ENCODE peak calls at places on chromosomes 3 and 15, in eight cellular contexts. H is activated T-cell treated with anti-CD3 and anti-CD28 coated beads for 24 hours; C is activated naive CD8-positive, alpha-beta T cell treated with anti-CD3 and anti-CD28 coated beads for 36 hours; J is right atrium auricular region; Z is OCI-M1; R is psoas muscle; O is HEK293T; D is EL. T is an unnamed sample.

GRCh38 chr3:125059488-125060245 is 3.9 kb upstream of the HEG1 start:
- DNase-seq in Z (peak; percentile 3), J (no peak), R (no peak), H (no peak), O (no peak), C (no peak), D (peak; percentile 45), T (no peak)

GRCh38 chr3:126524429-126524988 is 554 bp downstream of the CHST13 start:
- DNase-seq in R (no peak), Z (no peak), J (no peak), H (no peak), C (peak; percentile 23), D (no peak), O (no peak), T (no peak)

GRCh38 chr3:154062513-154062912 is 58.7 kb upstream of the ARHGEF26 start:
- DNase-seq in O (no peak), Z (no peak), J (no peak), H (no peak), D (no peak), R (no peak), C (no peak), T (no peak)

GRCh38 chr3:40382617-40382979 is 4.4 kb upstream of the ENTPD3 start:
- DNase-seq in R (no peak), D (peak; percentile 53), C (no peak), O (no peak), Z (no peak), H (no peak), J (no peak), T (no peak)

GRCh38 chr3:158330820-158331219 is 220.9 kb downstream of the RSRC1 start:
- DNase-seq in D (peak; percentile 42), J (no peak), R (no peak), H (no peak), Z (no peak), O (no peak), C (no peak), T (no peak)

GRCh38 chr3:53255360-53255774 is 455 bp downstream of the TKT start:
- DNase-seq in H (peak; percentile 23), R (no peak), D (no peak), J (no peak), O (no peak), C (peak; percentile 56), Z (no peak), T (no peak)

GRCh38 chr3:9351709-9352126 is 11.1 kb upstream of the THUMPD3 start:
- DNase-seq in C (no peak), O (no peak), Z (no peak), J (no peak), D (no peak), H (no peak), R (no peak), T (peak; percentile 40)

GRCh38 chr3:14678015-14678503 is 3.1 kb downstream of the C3orf20 start:
- DNase-seq in D (no peak), H (no peak), Z (no peak), C (no peak), R (no peak), J (no peak), O (no peak), T (no peak)

GRCh38 chr3:100260685-100261480 is at the start of gene TBC1D23:
- DNase-seq in O (peak; percentile 99), C (peak; percentile 98), R (peak; percentile 98), J (peak; percentile 99), D (peak; percentile 100), H (peak; percentile 94), Z (peak; percentile 99), T (peak; percentile 93)

GRCh38 chr15:75982468-75982867 is 29.8 kb downstream of the NRG4 start:
- DNase-seq in D (no peak), R (no peak), H (no peak), C (no peak), J (no peak), O (no peak), Z (peak; percentile 13), T (no peak)

GRCh38 chr3:12994607-12995388 is 78.4 kb downstream of the IQSEC1 start:
- DNase-seq in D (peak; percentile 81), C (peak; percentile 92), J (peak; percentile 88), R (peak; percentile 91), O (peak; percentile 94), Z (peak; percentile 97), H (peak; percentile 85), T (peak; percentile 94)

GRCh38 chr15:37789881-37790280 is 144.6 kb upstream of the TMCO5A start:
- DNase-seq in O (no peak), C (no peak), D (peak; percentile 75), H (no peak), Z (no peak), R (no peak), J (no peak), T (no peak)

GRCh38 chr3:3027976-3028567 is 82.1 kb downstream of the IL5RA start:
- DNase-seq in R (no peak), D (no peak), Z (peak; percentile 60), J (no peak), O (no peak), H (no peak), C (no peak), T (no peak)

GRCh38 chr3:25783661-25784512 is 644 bp upstream of the NGLY1 start:
- DNase-seq in Z (peak; percentile 72), O (no peak), R (no peak), H (no peak), J (no peak), C (no peak), D (peak; percentile 44), T (peak; percentile 78)

GRCh38 chr3:151926956-151927355 is 53.5 kb downstream of the SUCNR1 start:
- DNase-seq in R (no peak), Z (no peak), O (no peak), H (no peak), D (peak; percentile 50), C (no peak), J (no peak), T (no peak)

GRCh38 chr15:70451861-70452653 is 311.3 kb downstream of the UACA start:
- DNase-seq in C (peak; percentile 58), Z (no peak), J (no peak), D (no peak), H (no peak), O (no peak), R (no peak), T (no peak)

GRCh38 chr15:93028632-93029612 is 60.1 kb downstream of the RGMA start:
- DNase-seq in Z (peak; percentile 33), O (no peak), J (peak; percentile 94), R (peak; percentile 92), H (no peak), D (peak; percentile 36), C (no peak), T (no peak)

GRCh38 chr15:101232677-101233076 is 19.2 kb downstream of the CHSY1 start:
- DNase-seq in H (no peak), Z (no peak), D (no peak), R (peak; percentile 36), J (no peak), C (no peak), O (no peak), T (no peak)

GRCh38 chr15:71660501-71660900 is 149.9 kb upstream of the NR2E3 start:
- DNase-seq in D (no peak), O (no peak), C (no peak), Z (no peak), R (no peak), J (no peak), H (no peak), T (no peak)

GRCh38 chr3:184262166-184262926 is 993 bp upstream of the CAMK2N2 start:
- DNase-seq in J (no peak), Z (no peak), D (no peak), C (peak; percentile 28), O (no peak), R (peak; percentile 50), H (no peak), T (no peak)

GRCh38 chr15:33912326-33912725 is 56.0 kb upstream of the CHRM5 start:
- DNase-seq in C (no peak), D (no peak), Z (no peak), J (no peak), R (no peak), H (no peak), O (no peak), T (no peak)

GRCh38 chr3:10994311-10994710 is 1.8 kb downstream of the SLC6A1 start:
- DNase-seq in O (no peak), J (no peak), R (no peak), Z (no peak), C (no peak), D (no peak), H (no peak), T (no peak)

GRCh38 chr3:156483426-156483825 is 71.5 kb downstream of the SSR3 start:
- DNase-seq in Z (peak; percentile 85), H (no peak), C (peak; percentile 3), D (peak; percentile 83), R (no peak), O (no peak), J (no peak), T (no peak)

GRCh38 chr3:189629803-189630455 is 1.3 kb upstream of the TP63 start:
- DNase-seq in D (no peak), O (no peak), R (peak; percentile 21), Z (no peak), C (no peak), H (no peak), J (no peak), T (no peak)